ENCODE peak calls at places on chromosome 3, in ten cellular contexts. One of them, this sample, is unnamed.

GRCh38 chr3:71142440-71143161 is 440.9 kb downstream of the FOXP1 start:
- DNase-seq in CD4-positive, alpha-beta T cell: no peak
- DNase-seq in heart right ventricle: no peak
- DNase-seq in dorsolateral prefrontal cortex: no peak
- DNase-seq in GM23248: no peak
- DNase-seq in caudate nucleus: no peak
- DNase-seq in body of pancreas: no peak
- DNase-seq in AG04450: no peak
- DNase-seq in aorta: no peak
- DNase-seq in breast epithelium: no peak
- DNase-seq in this sample: no peak

GRCh38 chr3:79661866-79662265 is 105.9 kb downstream of the ROBO1 start:
- DNase-seq in breast epithelium: no peak
- DNase-seq in heart right ventricle: no peak
- DNase-seq in GM23248: no peak
- DNase-seq in body of pancreas: no peak
- DNase-seq in dorsolateral prefrontal cortex: no peak
- DNase-seq in CD4-positive, alpha-beta T cell: no peak
- DNase-seq in aorta: no peak
- DNase-seq in caudate nucleus: no peak
- DNase-seq in AG04450: no peak
- DNase-seq in this sample: no peak

GRCh38 chr3:148319161-148319915 is 378.4 kb upstream of the AGTR1 start:
- DNase-seq in caudate nucleus: no peak
- DNase-seq in AG04450: peak
- DNase-seq in CD4-positive, alpha-beta T cell: no peak
- DNase-seq in body of pancreas: no peak
- DNase-seq in dorsolateral prefrontal cortex: no peak
- DNase-seq in breast epithelium: no peak
- DNase-seq in heart right ventricle: no peak
- DNase-seq in aorta: no peak
- DNase-seq in GM23248: peak
- DNase-seq in this sample: no peak

GRCh38 chr3:39279745-39280517 is at the start of gene CX3CR1:
- DNase-seq in dorsolateral prefrontal cortex: no peak
- DNase-seq in caudate nucleus: no peak
- DNase-seq in AG04450: no peak
- DNase-seq in breast epithelium: no peak
- DNase-seq in body of pancreas: no peak
- DNase-seq in heart right ventricle: no peak
- DNase-seq in CD4-positive, alpha-beta T cell: no peak
- DNase-seq in aorta: no peak
- DNase-seq in GM23248: no peak
- DNase-seq in this sample: no peak

GRCh38 chr3:130843441-130843840 is 50.4 kb upstream of the ATP2C1 start:
- DNase-seq in body of pancreas: no peak
- DNase-seq in aorta: no peak
- DNase-seq in breast epithelium: no peak
- DNase-seq in GM23248: no peak
- DNase-seq in caudate nucleus: no peak
- DNase-seq in dorsolateral prefrontal cortex: no peak
- DNase-seq in heart right ventricle: peak
- DNase-seq in CD4-positive, alpha-beta T cell: no peak
- DNase-seq in AG04450: no peak
- DNase-seq in this sample: no peak

GRCh38 chr3:79361748-79362378 is 405.9 kb downstream of the ROBO1 start:
- DNase-seq in GM23248: peak
- DNase-seq in dorsolateral prefrontal cortex: no peak
- DNase-seq in AG04450: peak
- DNase-seq in body of pancreas: no peak
- DNase-seq in caudate nucleus: no peak
- DNase-seq in CD4-positive, alpha-beta T cell: no peak
- DNase-seq in breast epithelium: no peak
- DNase-seq in aorta: no peak
- DNase-seq in heart right ventricle: peak
- DNase-seq in this sample: no peak

GRCh38 chr3:141345951-141346817 is 22.1 kb upstream of the ZBTB38 start:
- DNase-seq in body of pancreas: no peak
- DNase-seq in dorsolateral prefrontal cortex: no peak
- DNase-seq in aorta: no peak
- DNase-seq in GM23248: no peak
- DNase-seq in CD4-positive, alpha-beta T cell: no peak
- DNase-seq in breast epithelium: no peak
- DNase-seq in caudate nucleus: no peak
- DNase-seq in AG04450: no peak
- DNase-seq in heart right ventricle: no peak
- DNase-seq in this sample: no peak

GRCh38 chr3:155069729-155070128 is 10.4 kb upstream of the MME start:
- DNase-seq in GM23248: no peak
- DNase-seq in breast epithelium: no peak
- DNase-seq in body of pancreas: no peak
- DNase-seq in caudate nucleus: no peak
- DNase-seq in dorsolateral prefrontal cortex: no peak
- DNase-seq in CD4-positive, alpha-beta T cell: no peak
- DNase-seq in heart right ventricle: no peak
- DNase-seq in AG04450: no peak
- DNase-seq in aorta: no peak
- DNase-seq in this sample: no peak

GRCh38 chr3:64732570-64732969 is 44.8 kb upstream of the ADAMTS9 start:
- DNase-seq in dorsolateral prefrontal cortex: no peak
- DNase-seq in heart right ventricle: no peak
- DNase-seq in aorta: no peak
- DNase-seq in AG04450: no peak
- DNase-seq in GM23248: peak
- DNase-seq in caudate nucleus: no peak
- DNase-seq in breast epithelium: no peak
- DNase-seq in CD4-positive, alpha-beta T cell: no peak
- DNase-seq in body of pancreas: no peak
- DNase-seq in this sample: no peak

GRCh38 chr3:35635931-35636683 is 3.2 kb upstream of the ARPP21 start:
- DNase-seq in breast epithelium: no peak
- DNase-seq in heart right ventricle: no peak
- DNase-seq in CD4-positive, alpha-beta T cell: no peak
- DNase-seq in GM23248: no peak
- DNase-seq in dorsolateral prefrontal cortex: no peak
- DNase-seq in caudate nucleus: no peak
- DNase-seq in AG04450: no peak
- DNase-seq in aorta: no peak
- DNase-seq in body of pancreas: no peak
- DNase-seq in this sample: no peak

GRCh38 chr3:192745150-192745549 is 17.8 kb upstream of the FGF12 start:
- DNase-seq in aorta: no peak
- DNase-seq in body of pancreas: no peak
- DNase-seq in caudate nucleus: no peak
- DNase-seq in heart right ventricle: no peak
- DNase-seq in GM23248: no peak
- DNase-seq in CD4-positive, alpha-beta T cell: no peak
- DNase-seq in breast epithelium: no peak
- DNase-seq in AG04450: no peak
- DNase-seq in dorsolateral prefrontal cortex: no peak
- DNase-seq in this sample: no peak

GRCh38 chr3:123287051-123287961 is 85.6 kb downstream of the SEC22A start:
- DNase-seq in dorsolateral prefrontal cortex: no peak
- DNase-seq in AG04450: no peak
- DNase-seq in heart right ventricle: no peak
- DNase-seq in caudate nucleus: no peak
- DNase-seq in aorta: no peak
- DNase-seq in GM23248: no peak
- DNase-seq in CD4-positive, alpha-beta T cell: no peak
- DNase-seq in breast epithelium: no peak
- DNase-seq in body of pancreas: no peak
- DNase-seq in this sample: no peak

GRCh38 chr3:121757812-121758545 is 8.4 kb upstream of the GOLGB1 start:
- DNase-seq in aorta: no peak
- DNase-seq in AG04450: no peak
- DNase-seq in breast epithelium: no peak
- DNase-seq in dorsolateral prefrontal cortex: no peak
- DNase-seq in CD4-positive, alpha-beta T cell: no peak
- DNase-seq in caudate nucleus: no peak
- DNase-seq in GM23248: no peak
- DNase-seq in heart right ventricle: no peak
- DNase-seq in body of pancreas: no peak
- DNase-seq in this sample: no peak

GRCh38 chr3:172973799-172974198 is 167.2 kb downstream of the SPATA16 start:
- DNase-seq in heart right ventricle: no peak
- DNase-seq in body of pancreas: no peak
- DNase-seq in AG04450: no peak
- DNase-seq in dorsolateral prefrontal cortex: no peak
- DNase-seq in breast epithelium: no peak
- DNase-seq in CD4-positive, alpha-beta T cell: no peak
- DNase-seq in aorta: no peak
- DNase-seq in GM23248: no peak
- DNase-seq in caudate nucleus: no peak
- DNase-seq in this sample: no peak

GRCh38 chr3:102113421-102114041 is 264.2 kb downstream of the NFKBIZ start:
- DNase-seq in AG04450: no peak
- DNase-seq in dorsolateral prefrontal cortex: no peak
- DNase-seq in caudate nucleus: no peak
- DNase-seq in GM23248: no peak
- DNase-seq in body of pancreas: peak
- DNase-seq in aorta: no peak
- DNase-seq in breast epithelium: no peak
- DNase-seq in CD4-positive, alpha-beta T cell: no peak
- DNase-seq in heart right ventricle: no peak
- DNase-seq in this sample: no peak

GRCh38 chr3:129461461-129462146 is 21.6 kb downstream of the IFT122 start:
- DNase-seq in caudate nucleus: no peak
- DNase-seq in body of pancreas: no peak
- DNase-seq in dorsolateral prefrontal cortex: no peak
- DNase-seq in heart right ventricle: peak
- DNase-seq in CD4-positive, alpha-beta T cell: no peak
- DNase-seq in AG04450: no peak
- DNase-seq in GM23248: peak
- DNase-seq in aorta: no peak
- DNase-seq in breast epithelium: peak
- DNase-seq in this sample: no peak

GRCh38 chr3:187131981-187132380 is 7.3 kb downstream of the RPL39L start:
- DNase-seq in caudate nucleus: no peak
- DNase-seq in dorsolateral prefrontal cortex: no peak
- DNase-seq in breast epithelium: no peak
- DNase-seq in GM23248: no peak
- DNase-seq in CD4-positive, alpha-beta T cell: no peak
- DNase-seq in body of pancreas: no peak
- DNase-seq in aorta: no peak
- DNase-seq in AG04450: no peak
- DNase-seq in heart right ventricle: no peak
- DNase-seq in this sample: no peak
- H3K27ac ChIP-seq in caudate nucleus: no peak
- H3K27ac ChIP-seq in dorsolateral prefrontal cortex: no peak
- H3K27ac ChIP-seq in breast epithelium: no peak
- H3K27ac ChIP-seq in GM23248: no peak
- H3K27ac ChIP-seq in CD4-positive, alpha-beta T cell: no peak
- H3K27ac ChIP-seq in body of pancreas: no peak
- H3K27ac ChIP-seq in aorta: no peak
- H3K27ac ChIP-seq in AG04450: no peak
- H3K27ac ChIP-seq in heart right ventricle: no peak
- H3K27ac ChIP-seq in this sample: no peak

DNA sequence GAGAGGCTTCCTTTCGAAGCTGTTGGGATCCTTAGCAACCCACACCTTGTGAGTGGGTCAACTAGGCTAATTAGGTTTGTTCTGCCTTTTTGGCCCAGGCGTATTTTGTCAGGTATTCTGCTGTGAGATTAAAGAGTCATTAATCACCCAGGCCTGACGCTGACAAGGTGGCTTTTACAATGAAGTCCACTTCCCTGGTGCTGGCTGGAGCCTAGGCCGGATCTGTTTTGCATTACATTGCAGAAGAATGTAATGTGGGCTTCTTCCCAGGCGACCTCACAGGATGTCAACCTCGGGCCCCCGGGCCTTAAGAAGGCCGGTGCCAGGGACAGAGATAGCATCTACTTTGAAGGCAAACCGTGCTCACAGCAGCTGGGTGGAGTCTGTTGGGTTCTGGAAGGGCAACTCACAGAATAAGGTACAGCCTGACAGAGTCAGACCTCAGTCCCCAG is 76.9 kb downstream of the HES1 start:
- DNase-seq in CD4-positive, alpha-beta T cell: no peak
- DNase-seq in aorta: no peak
- DNase-seq in dorsolateral prefrontal cortex: no peak
- DNase-seq in caudate nucleus: no peak
- DNase-seq in AG04450: no peak
- DNase-seq in breast epithelium: peak
- DNase-seq in body of pancreas: peak
- DNase-seq in heart right ventricle: no peak
- DNase-seq in GM23248: no peak
- DNase-seq in this sample: no peak
- H3K27ac ChIP-seq in CD4-positive, alpha-beta T cell: no peak
- H3K27ac ChIP-seq in aorta: no peak
- H3K27ac ChIP-seq in dorsolateral prefrontal cortex: no peak
- H3K27ac ChIP-seq in caudate nucleus: no peak
- H3K27ac ChIP-seq in AG04450: no peak
- H3K27ac ChIP-seq in breast epithelium: peak
- H3K27ac ChIP-seq in body of pancreas: peak
- H3K27ac ChIP-seq in heart right ventricle: no peak
- H3K27ac ChIP-seq in GM23248: no peak
- H3K27ac ChIP-seq in this sample: no peak

DNA sequence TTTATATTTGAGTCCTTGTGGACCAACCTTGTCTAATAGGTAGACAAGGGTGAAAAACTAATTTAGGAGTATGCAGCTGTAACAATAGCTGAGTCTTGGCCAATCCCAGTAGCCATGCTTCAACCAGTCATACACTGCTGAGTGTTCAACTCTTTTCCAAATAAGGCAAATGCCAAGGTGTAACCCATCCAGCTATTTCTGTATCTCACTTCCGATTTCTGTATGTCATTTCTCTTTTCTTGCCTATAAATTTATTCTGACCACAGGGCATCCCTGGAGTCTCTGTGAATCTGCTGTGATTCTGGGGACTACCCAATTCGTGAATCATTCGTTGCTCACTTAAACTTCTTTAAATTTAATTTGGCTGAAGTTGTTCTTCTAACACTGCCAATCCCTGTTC is 93.2 kb downstream of the MAGI1 start:
- DNase-seq in aorta: no peak
- DNase-seq in caudate nucleus: no peak
- DNase-seq in heart right ventricle: no peak
- DNase-seq in CD4-positive, alpha-beta T cell: no peak
- DNase-seq in body of pancreas: no peak
- DNase-seq in dorsolateral prefrontal cortex: no peak
- DNase-seq in AG04450: no peak
- DNase-seq in breast epithelium: no peak
- DNase-seq in GM23248: peak
- DNase-seq in this sample: no peak
- H3K27ac ChIP-seq in aorta: no peak
- H3K27ac ChIP-seq in caudate nucleus: no peak
- H3K27ac ChIP-seq in heart right ventricle: peak
- H3K27ac ChIP-seq in CD4-positive, alpha-beta T cell: no peak
- H3K27ac ChIP-seq in body of pancreas: no peak
- H3K27ac ChIP-seq in dorsolateral prefrontal cortex: no peak
- H3K27ac ChIP-seq in AG04450: no peak
- H3K27ac ChIP-seq in breast epithelium: peak
- H3K27ac ChIP-seq in GM23248: peak
- H3K27ac ChIP-seq in this sample: no peak

GRCh38 chr3:42123824-42124500 is 32.8 kb downstream of the TRAK1 start:
- DNase-seq in CD4-positive, alpha-beta T cell: no peak
- DNase-seq in heart right ventricle: no peak
- DNase-seq in caudate nucleus: no peak
- DNase-seq in AG04450: no peak
- DNase-seq in dorsolateral prefrontal cortex: no peak
- DNase-seq in GM23248: no peak
- DNase-seq in aorta: no peak
- DNase-seq in body of pancreas: no peak
- DNase-seq in breast epithelium: no peak
- DNase-seq in this sample: no peak
- H3K27ac ChIP-seq in CD4-positive, alpha-beta T cell: no peak
- H3K27ac ChIP-seq in heart right ventricle: peak
- H3K27ac ChIP-seq in caudate nucleus: no peak
- H3K27ac ChIP-seq in AG04450: no peak
- H3K27ac ChIP-seq in dorsolateral prefrontal cortex: no peak
- H3K27ac ChIP-seq in GM23248: no peak
- H3K27ac ChIP-seq in aorta: no peak
- H3K27ac ChIP-seq in body of pancreas: no peak
- H3K27ac ChIP-seq in breast epithelium: peak
- H3K27ac ChIP-seq in this sample: no peak

This sample was measured in substantia nigra.